ENCODE peak calls at places on chromosomes 5 and 9, in four cellular contexts. Z is IMR-90, P is suprapubic skin, G is transverse colon. B is an unnamed sample. For H3K27me3 and H3K4me1, the result is how much of the 10 kb centered on the place peaks cover.

GRCh38 chr9:134629061-134629585 is 12.5 kb upstream of the COL5A1 start:
- DNase-seq in G (no peak), Z (no peak), P (peak), B (peak)

GRCh38 chr5:24644757-24645156 is at the start of gene CDH10:
- DNase-seq in G (no peak), P (no peak), Z (no peak), B (no peak)

GRCh38 chr5:150377964-150378694 is 20.6 kb downstream of the TCOF1 start:
- DNase-seq in P (no peak), G (no peak), Z (peak), B (no peak)

GRCh38 chr5:112006721-112007120 is 249.7 kb upstream of the NREP start:
- DNase-seq in Z (peak), G (no peak), P (no peak), B (no peak)

GRCh38 chr5:143229896-143230675 is 173.4 kb downstream of the NR3C1 start:
- DNase-seq in G (no peak), Z (no peak), P (peak), B (peak)

GRCh38 chr5:134003957-134004625 is 684 bp downstream of the VDAC1 start:
- DNase-seq in G (peak), P (peak), Z (peak), B (peak)

GRCh38 chr9:34070601-34071340 is 22.1 kb upstream of the UBAP2 start:
- DNase-seq in G (no peak), P (peak), Z (peak), B (peak)

GRCh38 chr5:73596705-73597328 is 29.2 kb upstream of the ARHGEF28 start:
- DNase-seq in Z (peak), P (no peak), G (peak), B (peak)

GRCh38 chr5:135304352-135305221 is 94.4 kb downstream of the MACROH2A1 start:
- DNase-seq in P (no peak), G (no peak), Z (peak), B (no peak)

GRCh38 chr5:93328833-93329232 is 252.2 kb downstream of the NR2F1-AS1 start:
- DNase-seq in P (no peak), Z (no peak), G (no peak), B (no peak)

GRCh38 chr9:13213337-13213736 is 66.2 kb downstream of the MPDZ start:
- DNase-seq in P (no peak), G (no peak), Z (peak), B (no peak)

GRCh38 chr9:81826541-81826906 is 101.7 kb upstream of the SPATA31D4 start:
- DNase-seq in P (no peak), G (no peak), Z (peak), B (peak)

GRCh38 chr5:43045236-43045635 is 5.1 kb upstream of the ANXA2R start:
- DNase-seq in G (no peak), Z (no peak), P (no peak), B (no peak)
- H3K27me3 ChIP-seq in G (under half), Z (under half), P (under half), B (under half)

DNA sequence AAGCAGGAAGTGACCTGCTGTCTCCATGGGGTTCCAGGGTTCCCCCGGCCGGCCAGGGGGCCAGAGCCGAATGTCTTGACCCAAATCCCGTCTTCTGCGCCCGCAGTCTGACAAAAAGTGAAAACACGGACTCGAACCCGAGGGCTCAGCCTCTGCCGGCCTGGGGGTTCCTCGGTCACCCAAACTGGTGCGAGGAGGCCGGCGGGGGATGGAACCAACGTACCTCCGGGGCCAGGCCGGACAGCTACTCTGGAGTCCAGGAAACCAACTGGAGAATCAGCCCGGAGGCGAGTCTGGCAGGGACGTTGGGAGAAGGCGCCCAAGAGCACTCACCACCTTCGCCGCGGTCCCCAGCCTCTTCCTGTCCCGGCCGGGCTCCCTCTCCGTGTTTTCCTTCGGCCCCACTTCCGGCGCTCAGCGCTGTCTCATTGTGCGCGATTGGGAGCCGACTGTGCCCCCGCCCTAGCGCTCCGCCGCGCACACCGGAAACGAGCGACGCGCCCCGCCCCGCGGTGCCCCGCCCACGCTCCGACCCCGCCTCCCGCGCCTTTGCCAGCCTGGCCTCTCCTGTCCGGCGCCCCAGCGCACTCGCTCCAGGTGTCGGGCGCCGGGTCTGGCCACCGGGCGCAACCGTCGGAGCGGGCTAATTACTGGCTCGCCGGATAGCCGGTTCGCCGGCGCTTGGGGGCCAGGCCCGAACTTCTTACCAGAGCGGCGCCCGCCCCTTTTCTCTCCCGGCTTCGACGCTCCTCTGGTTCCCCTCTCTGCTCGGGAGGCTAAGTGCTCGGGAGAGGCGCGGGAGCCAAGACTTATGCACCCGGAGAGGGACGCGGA is at the start of gene TUT7:
- DNase-seq in P (peak), G (peak), Z (peak), B (peak)
- H3K4me1 ChIP-seq in P (half or more), G (under half), Z (under half), B (under half)

DNA sequence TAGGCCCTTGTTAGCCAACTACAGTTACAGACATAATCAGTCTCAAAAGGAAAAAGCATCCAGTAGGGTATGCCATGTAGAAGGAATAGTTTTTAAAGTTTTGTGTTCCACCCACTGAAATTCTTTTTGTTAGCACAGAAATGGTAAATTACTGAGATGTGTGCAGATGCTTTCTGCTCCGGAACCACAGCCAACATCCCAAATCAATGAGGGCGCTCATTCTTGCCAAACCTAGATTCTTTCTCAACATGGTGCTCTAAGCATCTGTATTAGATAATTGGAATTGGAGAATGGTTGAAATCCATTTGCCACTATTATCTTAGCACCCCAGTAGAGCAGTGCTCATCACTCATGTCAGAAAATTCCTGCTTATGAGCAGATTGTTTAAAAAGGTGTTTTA is 127.8 kb downstream of the SEC61B start:
- DNase-seq in G (no peak), P (no peak), Z (no peak), B (no peak)
- TF ChIP-seq CTCF in G (no peak), P (no peak), Z (no peak), B (no peak)

GRCh38 chr5:126561908-126562307 is 33.1 kb downstream of the ALDH7A1 start:
- DNase-seq in G (no peak), P (no peak), Z (peak), B (no peak)
- H3K27me3 ChIP-seq in G (under half), P (under half), Z (under half), B (under half)

GRCh38 chr5:55523293-55523692 is 11.5 kb downstream of the PLPP1 start:
- DNase-seq in P (no peak), Z (no peak), G (no peak), B (no peak)
- H3K4me1 ChIP-seq in P (under half), Z (under half), G (under half), B (under half)

GRCh38 chr9:928363-929042 is 48.0 kb upstream of the DMRT3 start:
- DNase-seq in G (peak), Z (no peak), P (no peak), B (no peak)
- TF ChIP-seq CTCF in G (no peak), Z (no peak), P (peak), B (peak)

B was measured in body of pancreas.